ENCODE peak calls at places on chromosome 18, in four cellular contexts. O, Z, B and T are unnamed samples.

GRCh38 chr18:8889479-8889878 is 184.1 kb downstream of the MTCL1 start:
- DNase-seq in O (no peak), Z (no peak), B (no peak), T (no peak)

GRCh38 chr18:22699629-22700028 is 233.5 kb upstream of the RBBP8 start:
- DNase-seq in O (no peak), Z (no peak), B (no peak), T (no peak)

GRCh38 chr18:58227361-58227930 is 183.4 kb downstream of the NEDD4L start:
- DNase-seq in O (no peak), Z (peak), B (no peak), T (no peak)

GRCh38 chr18:32086866-32087265 is 4.8 kb upstream of the RNF138 start:
- DNase-seq in O (no peak), Z (no peak), B (no peak), T (no peak)

GRCh38 chr18:25560369-25560768 is 208.4 kb upstream of the ZNF521 start:
- DNase-seq in O (no peak), Z (no peak), B (no peak), T (no peak)

GRCh38 chr18:41145526-41145925 is 809.5 kb upstream of the PIK3C3 start:
- DNase-seq in O (no peak), Z (peak), B (no peak), T (no peak)

GRCh38 chr18:7684966-7685365 is 117.8 kb downstream of the PTPRM start:
- DNase-seq in O (no peak), Z (no peak), B (no peak), T (no peak)

GRCh38 chr18:47881752-47882455 is 48.6 kb downstream of the SMAD2 start:
- DNase-seq in O (no peak), Z (no peak), B (no peak), T (no peak)

GRCh38 chr18:60232541-60232940 is 140.0 kb downstream of the MC4R start:
- DNase-seq in O (no peak), Z (no peak), B (no peak), T (no peak)

GRCh38 chr18:3451989-3452749 is 2.2 kb downstream of the TGIF1 start:
- DNase-seq in O (peak), Z (peak), B (no peak), T (peak)